ENCODE peak calls at places on chromosomes 4 and X, in nine cellular contexts. P is mesothelial cell of epicardium, M is tibial artery, Q is mammary epithelial cell, F is natural killer cell, J is neural crest cell, I is heart right ventricle, O is epithelial cell of esophagus, H is AG09309. R is an unnamed sample.

GRCh38 chrX:31423575-31424284 is 351.9 kb upstream of the FTHL17 start:
- DNase-seq in P (peak; percentile 40), M (peak; percentile 21), Q (peak; percentile 20), F (no peak), J (no peak), I (no peak), O (peak; percentile 59), H (no peak), R (peak; percentile 83)

GRCh38 chrX:124001581-124001980 is 40.1 kb downstream of the STAG2 start:
- DNase-seq in P (no peak), M (no peak), Q (no peak), F (no peak), J (no peak), I (no peak), O (peak; percentile 8), H (no peak), R (no peak)

GRCh38 chr4:186471441-186471840 is 83.9 kb downstream of the MTNR1A start:
- DNase-seq in P (no peak), M (no peak), Q (no peak), F (no peak), J (no peak), I (no peak), O (no peak), H (no peak), R (peak; percentile 13)

GRCh38 chr4:186150926-186151325 is 40.4 kb upstream of the CYP4V2 start:
- DNase-seq in P (no peak), M (no peak), Q (no peak), F (no peak), J (no peak), I (no peak), O (no peak), H (no peak), R (no peak)

GRCh38 chrX:107449490-107450175 is at the start of gene FRMPD3:
- DNase-seq in P (no peak), M (no peak), Q (no peak), F (no peak), J (no peak), I (no peak), O (peak; percentile 1), H (no peak), R (no peak)

GRCh38 chr4:3791910-3792542 is 25.8 kb downstream of the ADRA2C start:
- DNase-seq in P (peak; percentile 92), M (no peak), Q (peak; percentile 29), F (no peak), J (peak; percentile 67), I (peak; percentile 56), O (peak; percentile 23), H (no peak), R (peak; percentile 20)

GRCh38 chr4:103996059-103996458 is 276.3 kb upstream of the TACR3 start:
- DNase-seq in P (no peak), M (no peak), Q (peak; percentile 58), F (no peak), J (no peak), I (no peak), O (peak; percentile 71), H (no peak), R (no peak)

GRCh38 chr4:38170380-38170779 is 210.2 kb downstream of the PTTG2 start:
- DNase-seq in P (no peak), M (no peak), Q (no peak), F (no peak), J (no peak), I (no peak), O (no peak), H (no peak), R (no peak)

GRCh38 chr4:138115053-138115452 is 127.1 kb downstream of the SLC7A11 start:
- DNase-seq in P (no peak), M (no peak), Q (no peak), F (no peak), J (no peak), I (no peak), O (no peak), H (no peak), R (no peak)

GRCh38 chr4:94724016-94724415 is 33.7 kb upstream of the BMPR1B start:
- DNase-seq in P (no peak), M (no peak), Q (no peak), F (no peak), J (no peak), I (no peak), O (no peak), H (no peak), R (no peak)

GRCh38 chr4:16417198-16417597 is 190.9 kb upstream of the TAPT1 start:
- DNase-seq in P (no peak), M (no peak), Q (no peak), F (no peak), J (no peak), I (no peak), O (no peak), H (no peak), R (no peak)

GRCh38 chr4:6916587-6917444 is 7.2 kb downstream of the TBC1D14 start:
- DNase-seq in P (no peak), M (no peak), Q (peak; percentile 68), F (peak; percentile 41), J (no peak), I (no peak), O (peak; percentile 52), H (no peak), R (peak; percentile 65)

GRCh38 chr4:146469053-146469452 is 52.7 kb downstream of the SLC10A7 start:
- DNase-seq in P (no peak), M (no peak), Q (no peak), F (no peak), J (no peak), I (no peak), O (no peak), H (no peak), R (no peak)

GRCh38 chr4:17230727-17231126 is 281.2 kb downstream of the QDPR start:
- DNase-seq in P (no peak), M (no peak), Q (no peak), F (no peak), J (no peak), I (no peak), O (no peak), H (peak; percentile 50), R (no peak)

GRCh38 chrX:7068939-7069367 is 78.6 kb upstream of the STS start:
- DNase-seq in P (no peak), M (no peak), Q (peak; percentile 60), F (no peak), J (no peak), I (peak; percentile 13), O (peak; percentile 56), H (no peak), R (peak; percentile 7)

GRCh38 chr4:164596927-164597326 is 157.0 kb upstream of the SMIM31 start:
- DNase-seq in P (no peak), M (no peak), Q (no peak), F (no peak), J (no peak), I (no peak), O (peak; percentile 5), H (no peak), R (no peak)

GRCh38 chr4:184538023-184538599 is 63.8 kb upstream of the IRF2 start:
- DNase-seq in P (peak; percentile 71), M (peak; percentile 92), Q (peak; percentile 82), F (peak; percentile 62), J (peak; percentile 59), I (peak; percentile 85), O (peak; percentile 90), H (peak; percentile 70), R (peak; percentile 92)

GRCh38 chr4:126458993-126459392 is 1144.2 kb downstream of the FAT4 start:
- DNase-seq in P (no peak), M (no peak), Q (no peak), F (no peak), J (no peak), I (no peak), O (no peak), H (no peak), R (peak; percentile 68)

GRCh38 chrX:40772290-40772689 is 36.9 kb upstream of the MED14 start:
- DNase-seq in P (no peak), M (no peak), Q (peak; percentile 81), F (no peak), J (no peak), I (no peak), O (peak; percentile 87), H (peak; percentile 24), R (no peak)

GRCh38 chr4:54085284-54085683 is 14.7 kb upstream of the GSX2 start:
- DNase-seq in P (no peak), M (peak; percentile 86), Q (peak; percentile 93), F (no peak), J (no peak), I (no peak), O (peak; percentile 96), H (peak; percentile 69), R (peak; percentile 71)

GRCh38 chrX:73852022-73852421 is 289.0 kb downstream of the CHIC1 start:
- DNase-seq in P (no peak), M (no peak), Q (no peak), F (no peak), J (no peak), I (no peak), O (no peak), H (no peak), R (no peak)

GRCh38 chr4:121656269-121656641 is 40.5 kb downstream of the ANXA5 start:
- DNase-seq in P (peak; percentile 44), M (peak; percentile 51), Q (peak; percentile 50), F (no peak), J (peak; percentile 21), I (no peak), O (peak; percentile 83), H (peak; percentile 54), R (peak; percentile 77)

GRCh38 chrX:129755779-129756650 is 17.2 kb downstream of the XPNPEP2 start:
- DNase-seq in P (no peak), M (no peak), Q (no peak), F (no peak), J (no peak), I (no peak), O (no peak), H (no peak), R (no peak)
- TF ChIP-seq CTCF in P (no peak), M (no peak), Q (no peak), F (no peak), J (no peak), I (no peak), O (no peak), H (no peak), R (no peak)

DNA sequence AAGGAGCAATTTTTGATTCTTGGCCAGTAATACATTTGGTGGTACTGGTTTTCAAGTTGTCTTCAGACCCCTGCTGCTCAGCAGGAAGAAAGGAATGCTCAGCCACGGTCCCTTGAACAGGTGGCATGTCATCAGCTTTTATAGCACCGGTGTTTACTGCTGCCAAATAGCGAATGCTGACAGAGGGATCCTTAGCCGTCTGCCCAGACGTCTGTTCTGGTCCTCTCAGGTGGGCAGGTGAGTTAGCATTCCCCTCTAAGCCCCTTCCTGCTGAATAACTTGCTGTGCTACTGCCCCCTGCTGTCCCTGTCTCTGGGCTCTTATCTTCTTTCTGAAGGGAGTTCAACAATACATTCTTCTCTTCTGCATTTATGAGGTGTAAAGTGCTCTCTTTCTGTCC is 28.4 kb downstream of the BOD1L1 start:
- DNase-seq in P (no peak), M (no peak), Q (no peak), F (no peak), J (no peak), I (no peak), O (no peak), H (no peak), R (no peak)
- TF ChIP-seq CTCF in P (no peak), M (no peak), Q (peak; percentile 26), F (no peak), J (peak; percentile 36), I (no peak), O (peak; percentile 20), H (peak; percentile 29), R (peak; percentile 30)

GRCh38 chr4:60962286-60962685 is 237.8 kb upstream of the ADGRL3 start:
- DNase-seq in P (no peak), M (no peak), Q (no peak), F (no peak), J (no peak), I (no peak), O (peak; percentile 48), H (no peak), R (no peak)
- TF ChIP-seq CTCF in P (no peak), M (no peak), Q (no peak), F (no peak), J (no peak), I (no peak), O (peak; percentile 61), H (no peak), R (no peak)

GRCh38 chr4:24096603-24097002 is 206.8 kb upstream of the PPARGC1A start:
- DNase-seq in P (no peak), M (no peak), Q (no peak), F (no peak), J (no peak), I (no peak), O (no peak), H (no peak), R (no peak)
- TF ChIP-seq CTCF in P (no peak), M (no peak), Q (no peak), F (no peak), J (no peak), I (no peak), O (no peak), H (no peak), R (no peak)

R was measured in fibroblast of villous mesenchyme.